ENCODE peak calls at places on chromosome 9, in seven cellular contexts. One of them, this sample, is unnamed.

GRCh38 chr9:93960221-93960970 is 5.2 kb upstream of the BARX1 start:
- DNase-seq in T47D: no peak
- DNase-seq in HCT116: no peak
- DNase-seq in SK-N-SH: peak; percentile 60
- DNase-seq in K562: no peak
- DNase-seq in GM12878: no peak
- DNase-seq in HepG2: no peak
- DNase-seq in this sample: peak; percentile 72

GRCh38 chr9:93298498-93299417 is 114.8 kb downstream of the WNK2 start:
- DNase-seq in HepG2: peak; percentile 86
- DNase-seq in SK-N-SH: peak; percentile 34
- DNase-seq in T47D: no peak
- DNase-seq in K562: no peak
- DNase-seq in HCT116: no peak
- DNase-seq in GM12878: no peak
- DNase-seq in this sample: no peak

GRCh38 chr9:127210851-127211730 is 53.5 kb upstream of the GARNL3 start:
- DNase-seq in GM12878: no peak
- DNase-seq in K562: no peak
- DNase-seq in SK-N-SH: no peak
- DNase-seq in T47D: no peak
- DNase-seq in HCT116: no peak
- DNase-seq in HepG2: no peak
- DNase-seq in this sample: no peak

GRCh38 chr9:107548298-107549142 is 59.0 kb upstream of the KLF4 start:
- DNase-seq in SK-N-SH: no peak
- DNase-seq in HepG2: peak; percentile 29
- DNase-seq in GM12878: no peak
- DNase-seq in K562: peak; percentile 6
- DNase-seq in T47D: no peak
- DNase-seq in HCT116: peak; percentile 59
- DNase-seq in this sample: no peak

GRCh38 chr9:71608825-71609452 is 159.4 kb downstream of the CEMIP2 start:
- DNase-seq in SK-N-SH: no peak
- DNase-seq in GM12878: no peak
- DNase-seq in T47D: no peak
- DNase-seq in HCT116: no peak
- DNase-seq in K562: no peak
- DNase-seq in HepG2: peak; percentile 50
- DNase-seq in this sample: no peak

GRCh38 chr9:89428222-89428761 is 69.6 kb downstream of the SEMA4D start:
- DNase-seq in HCT116: no peak
- DNase-seq in K562: no peak
- DNase-seq in GM12878: no peak
- DNase-seq in HepG2: no peak
- DNase-seq in SK-N-SH: no peak
- DNase-seq in T47D: no peak
- DNase-seq in this sample: no peak

GRCh38 chr9:19431361-19432171 is 22.8 kb downstream of the ACER2 start:
- DNase-seq in SK-N-SH: no peak
- DNase-seq in GM12878: no peak
- DNase-seq in HCT116: no peak
- DNase-seq in HepG2: no peak
- DNase-seq in T47D: no peak
- DNase-seq in K562: no peak
- DNase-seq in this sample: no peak

GRCh38 chr9:9924369-9924768 is 688.4 kb downstream of the PTPRD start:
- DNase-seq in T47D: no peak
- DNase-seq in GM12878: no peak
- DNase-seq in SK-N-SH: no peak
- DNase-seq in HCT116: no peak
- DNase-seq in K562: no peak
- DNase-seq in HepG2: no peak
- DNase-seq in this sample: no peak

GRCh38 chr9:110895141-110895912 is 142.9 kb downstream of the LPAR1 start:
- DNase-seq in HCT116: no peak
- DNase-seq in HepG2: no peak
- DNase-seq in GM12878: no peak
- DNase-seq in T47D: no peak
- DNase-seq in SK-N-SH: no peak
- DNase-seq in K562: no peak
- DNase-seq in this sample: no peak

GRCh38 chr9:106287108-106287631 is 575.8 kb upstream of the ZNF462 start:
- DNase-seq in T47D: no peak
- DNase-seq in K562: no peak
- DNase-seq in SK-N-SH: peak; percentile 41
- DNase-seq in HepG2: no peak
- DNase-seq in GM12878: no peak
- DNase-seq in HCT116: no peak
- DNase-seq in this sample: no peak

GRCh38 chr9:18594837-18595236 is 120.9 kb downstream of the ADAMTSL1 start:
- DNase-seq in HCT116: no peak
- DNase-seq in SK-N-SH: no peak
- DNase-seq in GM12878: no peak
- DNase-seq in T47D: no peak
- DNase-seq in K562: no peak
- DNase-seq in HepG2: no peak
- DNase-seq in this sample: no peak

GRCh38 chr9:36738318-36738975 is 165.8 kb downstream of the MELK start:
- DNase-seq in GM12878: no peak
- DNase-seq in K562: no peak
- DNase-seq in HCT116: peak; percentile 54
- DNase-seq in T47D: no peak
- DNase-seq in HepG2: no peak
- DNase-seq in SK-N-SH: no peak
- DNase-seq in this sample: no peak

GRCh38 chr9:108019821-108020220 is 530.3 kb upstream of the KLF4 start:
- DNase-seq in SK-N-SH: no peak
- DNase-seq in HCT116: no peak
- DNase-seq in GM12878: no peak
- DNase-seq in T47D: no peak
- DNase-seq in K562: peak; percentile 41
- DNase-seq in HepG2: no peak
- DNase-seq in this sample: no peak

GRCh38 chr9:35650341-35651158 is at the start of gene SIT1:
- DNase-seq in SK-N-SH: no peak
- DNase-seq in GM12878: no peak
- DNase-seq in HCT116: no peak
- DNase-seq in T47D: no peak
- DNase-seq in K562: no peak
- DNase-seq in HepG2: no peak
- DNase-seq in this sample: no peak

GRCh38 chr9:127225747-127226646 is 38.6 kb upstream of the GARNL3 start:
- DNase-seq in HCT116: no peak
- DNase-seq in HepG2: no peak
- DNase-seq in GM12878: no peak
- DNase-seq in K562: no peak
- DNase-seq in T47D: no peak
- DNase-seq in SK-N-SH: no peak
- DNase-seq in this sample: no peak

GRCh38 chr9:35871514-35871913 is 1.3 kb upstream of the OR13J1 start:
- DNase-seq in GM12878: no peak
- DNase-seq in HepG2: no peak
- DNase-seq in T47D: no peak
- DNase-seq in K562: no peak
- DNase-seq in SK-N-SH: no peak
- DNase-seq in HCT116: no peak
- DNase-seq in this sample: no peak

GRCh38 chr9:75797181-75797580 is 93.3 kb upstream of the PCSK5 start:
- DNase-seq in SK-N-SH: no peak
- DNase-seq in HCT116: no peak
- DNase-seq in T47D: no peak
- DNase-seq in K562: no peak
- DNase-seq in HepG2: no peak
- DNase-seq in GM12878: no peak
- DNase-seq in this sample: no peak

GRCh38 chr9:119412399-119412798 is 43.2 kb upstream of the BRINP1 start:
- DNase-seq in K562: no peak
- DNase-seq in GM12878: no peak
- DNase-seq in HepG2: no peak
- DNase-seq in SK-N-SH: no peak
- DNase-seq in HCT116: no peak
- DNase-seq in T47D: peak; percentile 22
- DNase-seq in this sample: no peak

GRCh38 chr9:9747787-9748186 is 865.0 kb downstream of the PTPRD start:
- DNase-seq in HepG2: no peak
- DNase-seq in HCT116: no peak
- DNase-seq in SK-N-SH: no peak
- DNase-seq in GM12878: no peak
- DNase-seq in T47D: no peak
- DNase-seq in K562: no peak
- DNase-seq in this sample: no peak

GRCh38 chr9:71036501-71036900 is 84.9 kb downstream of the TRPM3 start:
- DNase-seq in SK-N-SH: no peak
- DNase-seq in HepG2: peak; percentile 6
- DNase-seq in HCT116: no peak
- DNase-seq in GM12878: no peak
- DNase-seq in T47D: no peak
- DNase-seq in K562: no peak
- DNase-seq in this sample: no peak

GRCh38 chr9:89555426-89556375 is 49.1 kb upstream of the GADD45G start:
- DNase-seq in T47D: no peak
- DNase-seq in HepG2: no peak
- DNase-seq in SK-N-SH: no peak
- DNase-seq in GM12878: peak; percentile 58
- DNase-seq in HCT116: no peak
- DNase-seq in K562: no peak
- DNase-seq in this sample: no peak

GRCh38 chr9:92455217-92455616 is 27.1 kb downstream of the ASPN start:
- DNase-seq in HCT116: peak; percentile 18
- DNase-seq in T47D: no peak
- DNase-seq in K562: peak; percentile 30
- DNase-seq in SK-N-SH: no peak
- DNase-seq in GM12878: no peak
- DNase-seq in HepG2: peak; percentile 20
- DNase-seq in this sample: no peak

GRCh38 chr9:116276651-116277121 is 123.1 kb downstream of the PAPPA start:
- DNase-seq in HepG2: no peak
- DNase-seq in K562: no peak
- DNase-seq in T47D: no peak
- DNase-seq in GM12878: no peak
- DNase-seq in HCT116: no peak
- DNase-seq in SK-N-SH: no peak
- DNase-seq in this sample: peak; percentile 56

GRCh38 chr9:135214054-135214640 is 126.7 kb downstream of the OLFM1 start:
- DNase-seq in HepG2: no peak
- DNase-seq in SK-N-SH: peak; percentile 57
- DNase-seq in T47D: no peak
- DNase-seq in GM12878: no peak
- DNase-seq in K562: no peak
- DNase-seq in HCT116: no peak
- DNase-seq in this sample: no peak

GRCh38 chr9:94697972-94698581 is 28.4 kb upstream of the AOPEP start:
- DNase-seq in SK-N-SH: no peak
- DNase-seq in HCT116: no peak
- DNase-seq in GM12878: no peak
- DNase-seq in T47D: no peak
- DNase-seq in K562: no peak
- DNase-seq in HepG2: peak; percentile 70
- DNase-seq in this sample: no peak

DNA sequence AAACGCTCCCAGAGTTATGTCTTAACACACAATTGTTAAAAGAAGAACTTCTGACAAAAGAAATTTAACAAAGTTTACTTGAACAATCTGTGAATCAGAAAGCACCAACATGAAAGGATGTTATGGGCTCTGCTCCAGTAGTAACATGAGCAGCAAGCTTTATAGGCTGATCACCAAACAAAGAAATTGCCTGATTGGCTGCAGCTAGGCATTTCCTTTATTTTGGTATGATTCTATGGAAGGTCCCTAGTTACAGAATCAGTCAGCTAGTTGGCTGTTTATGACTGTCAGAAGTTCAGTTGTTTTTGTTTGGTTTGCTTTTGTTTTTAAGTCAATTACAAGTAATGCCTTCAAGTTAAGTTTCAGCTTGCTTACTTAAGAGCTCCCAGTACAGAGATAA is 102.4 kb upstream of the SMC2 start:
- DNase-seq in SK-N-SH: no peak
- DNase-seq in K562: no peak
- DNase-seq in T47D: no peak
- DNase-seq in HepG2: no peak
- DNase-seq in GM12878: peak; percentile 5
- DNase-seq in HCT116: no peak
- DNase-seq in this sample: no peak
- TF ChIP-seq JUND in SK-N-SH: no peak
- TF ChIP-seq JUND in K562: no peak
- TF ChIP-seq JUND in T47D: no peak
- TF ChIP-seq JUND in HepG2: no peak
- TF ChIP-seq JUND in GM12878: no peak
- TF ChIP-seq JUND in HCT116: no peak
- TF ChIP-seq JUND in this sample: no peak

DNA sequence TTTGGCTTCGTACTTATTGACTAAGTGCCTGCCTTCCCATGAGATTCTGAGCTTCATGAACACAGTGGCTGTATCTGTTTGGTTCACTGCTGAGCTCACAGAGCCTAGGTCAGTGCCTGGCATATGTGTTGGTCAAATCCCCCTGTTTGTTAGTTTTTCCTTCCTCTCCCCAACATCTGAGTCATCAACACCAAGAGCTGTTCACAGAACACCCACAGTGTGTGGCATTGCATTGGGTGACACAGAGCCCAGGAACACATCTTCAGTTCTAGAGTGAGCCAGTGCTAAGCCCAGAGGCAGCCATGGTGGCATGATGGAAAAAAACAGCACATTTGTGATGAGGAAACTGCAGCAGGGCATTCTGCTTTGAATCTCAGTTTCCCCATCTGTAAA is 294.6 kb downstream of the SEC61B start:
- DNase-seq in SK-N-SH: no peak
- DNase-seq in T47D: no peak
- DNase-seq in GM12878: peak; percentile 13
- DNase-seq in HCT116: no peak
- DNase-seq in HepG2: no peak
- DNase-seq in K562: no peak
- DNase-seq in this sample: no peak
- TF ChIP-seq JUND in SK-N-SH: no peak
- TF ChIP-seq JUND in T47D: no peak
- TF ChIP-seq JUND in GM12878: no peak
- TF ChIP-seq JUND in HCT116: no peak
- TF ChIP-seq JUND in HepG2: no peak
- TF ChIP-seq JUND in K562: no peak
- TF ChIP-seq JUND in this sample: no peak

DNA sequence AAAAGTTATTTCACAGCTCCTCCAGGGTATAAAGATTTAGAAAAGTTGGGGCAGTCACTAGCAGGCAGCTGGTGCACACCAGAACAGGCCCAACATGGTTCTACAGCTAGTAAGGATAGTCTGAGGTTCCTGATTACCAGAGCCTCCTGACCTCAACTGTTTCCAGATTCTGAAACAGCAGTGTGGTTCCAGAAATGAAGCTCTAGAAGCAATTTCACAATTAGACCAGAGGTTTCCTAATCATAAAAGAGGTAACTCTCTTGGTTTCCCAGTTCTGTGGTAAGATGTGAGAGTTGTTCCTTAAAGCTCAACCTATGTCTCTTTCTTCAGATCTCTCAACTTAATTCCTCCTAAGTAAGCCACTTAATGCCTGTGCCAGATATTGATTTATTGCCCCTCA is 11.9 kb downstream of the AGTPBP1 start:
- DNase-seq in K562: no peak
- DNase-seq in HCT116: no peak
- DNase-seq in GM12878: no peak
- DNase-seq in HepG2: no peak
- DNase-seq in SK-N-SH: no peak
- DNase-seq in T47D: no peak
- DNase-seq in this sample: no peak
- TF ChIP-seq JUND in K562: no peak
- TF ChIP-seq JUND in HCT116: no peak
- TF ChIP-seq JUND in GM12878: no peak
- TF ChIP-seq JUND in HepG2: no peak
- TF ChIP-seq JUND in SK-N-SH: no peak
- TF ChIP-seq JUND in T47D: no peak
- TF ChIP-seq JUND in this sample: no peak

GRCh38 chr9:114223564-114224246 is 68.4 kb downstream of the COL27A1 start:
- DNase-seq in T47D: no peak
- DNase-seq in SK-N-SH: no peak
- DNase-seq in HCT116: peak; percentile 51
- DNase-seq in GM12878: no peak
- DNase-seq in HepG2: peak; percentile 70
- DNase-seq in K562: peak; percentile 12
- DNase-seq in this sample: no peak
- TF ChIP-seq JUND in T47D: no peak
- TF ChIP-seq JUND in SK-N-SH: peak; percentile 46
- TF ChIP-seq JUND in HCT116: peak; percentile 55
- TF ChIP-seq JUND in GM12878: no peak
- TF ChIP-seq JUND in HepG2: no peak
- TF ChIP-seq JUND in K562: peak; percentile 75
- TF ChIP-seq JUND in this sample: no peak